ENCODE peak calls at places on chromosomes 4 and X, in seven cellular contexts. L is neuronal stem cell, H is mesenchymal stem cell, G is H1, J is H9, C is mesendoderm, I is trophoblast cell. O is an unnamed sample.
A peak's percentile ranks its signal among the peaks of the same experiment; 100 is the strongest.

GRCh38 chr4:2296621-2297601 is 35.0 kb upstream of the MXD4 start:
- DNase-seq in L (no peak), H (no peak), G (no peak), J (peak; percentile 37), C (no peak), I (no peak), O (no peak)

GRCh38 chr4:55661398-55662056 is 25.4 kb upstream of the NMU start:
- DNase-seq in L (no peak), H (no peak), G (no peak), J (no peak), C (no peak), I (no peak), O (no peak)

GRCh38 chr4:111648056-111648455 is 497.2 kb upstream of the FAM241A start:
- DNase-seq in L (no peak), H (no peak), G (no peak), J (no peak), C (no peak), I (no peak), O (no peak)

GRCh38 chr4:85861064-85861767 is 386.3 kb downstream of the ARHGAP24 start:
- DNase-seq in L (no peak), H (peak; percentile 22), G (no peak), J (no peak), C (no peak), I (no peak), O (peak; percentile 15)

GRCh38 chr4:40307627-40308497 is 27.3 kb upstream of the CHRNA9 start:
- DNase-seq in L (no peak), H (no peak), G (no peak), J (peak; percentile 43), C (peak; percentile 58), I (no peak), O (no peak)

GRCh38 chrX:130728208-130728607 is 174.8 kb downstream of the ENOX2 start:
- DNase-seq in L (no peak), H (no peak), G (no peak), J (no peak), C (no peak), I (peak; percentile 77), O (peak; percentile 46)

GRCh38 chrX:56974408-56974807 is 20.9 kb downstream of the SPIN3 start:
- DNase-seq in L (no peak), H (no peak), G (no peak), J (no peak), C (no peak), I (peak; percentile 71), O (no peak)

GRCh38 chr4:7956306-7957112 is 16.8 kb upstream of the AFAP1 start:
- DNase-seq in L (no peak), H (peak; percentile 75), G (no peak), J (no peak), C (no peak), I (peak; percentile 100), O (peak; percentile 80)

GRCh38 chr4:107993969-107994368 is 4.3 kb downstream of the HADH start:
- DNase-seq in L (no peak), H (no peak), G (no peak), J (no peak), C (no peak), I (no peak), O (no peak)

GRCh38 chr4:30429813-30430466 is 290.2 kb upstream of the PCDH7 start:
- DNase-seq in L (no peak), H (peak; percentile 81), G (no peak), J (no peak), C (no peak), I (no peak), O (peak; percentile 87)

GRCh38 chr4:114028071-114028470 is 48.6 kb upstream of the ARSJ start:
- DNase-seq in L (no peak), H (no peak), G (no peak), J (no peak), C (no peak), I (no peak), O (peak; percentile 9)

GRCh38 chrX:110415440-110416167 is 57.0 kb downstream of the RTL9 start:
- DNase-seq in L (no peak), H (no peak), G (no peak), J (no peak), C (no peak), I (no peak), O (peak; percentile 74)

GRCh38 chr4:151990201-151990600 is 229.4 kb upstream of the GATB start:
- DNase-seq in L (no peak), H (no peak), G (no peak), J (no peak), C (peak; percentile 60), I (peak; percentile 90), O (peak; percentile 41)

GRCh38 chr4:113586072-113586471 is 175.5 kb downstream of the CAMK2D start:
- DNase-seq in L (no peak), H (no peak), G (no peak), J (no peak), C (no peak), I (no peak), O (no peak)

GRCh38 chr4:147340111-147340510 is 140.8 kb upstream of the EDNRA start:
- DNase-seq in L (no peak), H (peak; percentile 80), G (no peak), J (no peak), C (no peak), I (no peak), O (peak; percentile 89)

GRCh38 chr4:113998531-113998930 is 19.1 kb upstream of the ARSJ start:
- DNase-seq in L (no peak), H (no peak), G (no peak), J (no peak), C (no peak), I (no peak), O (no peak)

GRCh38 chr4:663438-664428 is 10.3 kb downstream of the ATP5ME start:
- DNase-seq in L (no peak), H (no peak), G (no peak), J (peak; percentile 82), C (peak; percentile 38), I (no peak), O (no peak)

GRCh38 chrX:72041901-72042859 is 89.5 kb downstream of the RTL5 start:
- DNase-seq in L (no peak), H (peak; percentile 41), G (no peak), J (no peak), C (no peak), I (no peak), O (peak; percentile 38)

GRCh38 chr4:151415978-151416377 is 7.0 kb downstream of the FHIP1A start:
- DNase-seq in L (no peak), H (no peak), G (no peak), J (no peak), C (no peak), I (no peak), O (peak; percentile 50)

DNA sequence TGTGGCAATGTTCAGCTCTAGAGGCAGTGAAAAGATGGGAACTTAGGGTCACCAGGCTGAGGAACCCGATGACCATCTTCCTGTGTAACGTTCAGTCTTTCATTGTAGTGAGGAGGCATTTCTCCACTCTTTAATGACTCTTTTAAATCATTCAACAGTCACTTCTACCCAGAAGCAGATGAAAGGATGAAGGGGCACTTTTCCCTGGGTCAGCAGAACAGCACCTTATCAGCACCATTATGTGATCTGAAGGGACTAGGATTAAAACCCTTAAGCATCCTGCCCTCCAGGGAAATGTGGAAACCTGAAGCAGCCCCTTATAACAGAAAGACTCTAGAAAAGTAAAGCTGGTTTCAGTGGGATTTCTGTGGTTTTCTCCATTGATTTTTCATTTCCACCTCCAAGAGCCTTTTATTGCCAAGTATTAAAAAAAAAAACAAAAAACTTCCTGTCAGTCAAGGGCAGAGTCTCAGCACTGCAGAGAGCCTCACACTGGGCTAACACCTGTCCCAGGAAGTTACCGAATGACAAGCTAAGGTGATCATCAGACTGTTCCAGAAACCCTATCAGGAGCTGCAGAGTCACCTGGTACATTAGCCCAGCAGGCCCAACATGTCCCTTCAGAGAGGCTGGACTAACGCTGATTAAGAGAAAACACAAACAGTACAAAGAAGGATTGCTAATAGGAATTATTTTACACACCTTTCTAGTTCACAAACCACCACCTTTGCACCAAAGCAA is 185.9 kb downstream of the SHROOM3 start:
- DNase-seq in L (no peak), H (no peak), G (no peak), J (no peak), C (no peak), I (no peak), O (no peak)
- H2AK5ac ChIP-seq in L (no peak overlapping the region), H (peak overlapping the region; percentile 14), G (no peak overlapping the region), J (no peak overlapping the region), C (no peak overlapping the region), I (peak overlapping the region; percentile 23), O (peak overlapping the region; percentile 88)

GRCh38 chr4:184447664-184448063 is 26.7 kb downstream of the IRF2 start:
- DNase-seq in L (no peak), H (no peak), G (no peak), J (peak; percentile 69), C (peak; percentile 93), I (no peak), O (no peak)
- H2AK5ac ChIP-seq in L (no peak overlapping the region), H (no peak overlapping the region), G (no peak overlapping the region), J (no peak overlapping the region), C (no peak overlapping the region), I (no peak overlapping the region), O (no peak overlapping the region)

GRCh38 chrX:67342138-67342537 is 201.7 kb upstream of the AR start:
- DNase-seq in L (no peak), H (no peak), G (no peak), J (no peak), C (no peak), I (no peak), O (no peak)

GRCh38 chrX:67346225-67346624 is 197.6 kb upstream of the AR start:
- DNase-seq in L (no peak), H (no peak), G (no peak), J (no peak), C (no peak), I (no peak), O (no peak)

GRCh38 chrX:67346667-67347066 is 197.2 kb upstream of the AR start:
- DNase-seq in L (no peak), H (no peak), G (no peak), J (no peak), C (no peak), I (no peak), O (no peak)

GRCh38 chrX:67351411-67351810 is 192.4 kb upstream of the AR start:
- DNase-seq in L (no peak), H (no peak), G (no peak), J (no peak), C (no peak), I (no peak), O (no peak)

GRCh38 chrX:67347145-67347544 is 196.7 kb upstream of the AR start:
- DNase-seq in L (no peak), H (no peak), G (no peak), J (no peak), C (no peak), I (no peak), O (no peak)
- H2AK5ac ChIP-seq in L (no peak overlapping the region), H (no peak overlapping the region), G (no peak overlapping the region), J (no peak overlapping the region), C (no peak overlapping the region), I (no peak overlapping the region), O (no peak overlapping the region)

DNA sequence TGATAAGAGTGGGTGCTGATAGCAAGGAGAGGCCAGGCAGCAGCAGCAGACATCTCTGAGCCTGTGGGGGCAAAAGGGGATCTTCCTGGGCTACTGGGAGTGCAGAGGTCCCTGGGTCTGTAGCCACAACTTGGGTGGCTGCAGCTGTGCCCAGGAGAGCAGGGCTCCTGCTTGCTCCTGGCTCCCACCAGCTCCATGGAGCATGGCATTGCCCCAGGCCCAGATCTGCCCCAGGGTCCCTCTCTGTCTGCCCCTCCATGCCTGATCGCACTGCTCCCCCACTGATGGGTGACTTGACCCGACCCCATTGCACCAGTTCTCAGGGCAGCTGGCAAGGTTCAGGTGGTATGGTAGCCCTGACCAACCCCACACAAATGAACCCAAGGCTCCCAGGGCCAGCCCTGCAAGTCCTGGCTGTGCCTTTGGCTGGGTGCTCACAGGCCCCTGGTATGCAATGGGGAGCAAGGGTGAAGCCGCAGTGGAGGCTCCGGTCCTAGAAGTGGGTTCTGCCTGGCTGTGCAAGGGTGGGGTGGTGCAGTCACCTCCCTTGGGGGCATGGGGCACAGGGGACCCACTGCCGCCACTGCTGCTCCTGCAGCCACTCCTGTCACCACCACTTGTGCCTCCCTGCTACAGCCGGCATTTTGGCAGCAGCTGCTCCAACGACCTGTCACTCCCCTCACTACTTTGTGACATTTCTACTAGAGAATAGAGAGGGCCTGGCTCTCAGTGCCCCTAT is 184.9 kb downstream of the NPFFR2 start:
- DNase-seq in L (no peak), H (no peak), G (no peak), J (no peak), C (no peak), I (no peak), O (no peak)
- H2AK5ac ChIP-seq in L (no peak overlapping the region), H (no peak overlapping the region), G (no peak overlapping the region), J (no peak overlapping the region), C (no peak overlapping the region), I (no peak overlapping the region), O (no peak overlapping the region)

O was measured in IMR-90.